ENCODE peak calls at places on chromosomes 3 and 15, in four cellular contexts. W is GM12878, P is K562, A is HepG2. Z is an unnamed sample.
A peak's percentile ranks its signal among the peaks of the same experiment; 100 is the strongest.

GRCh38 chr3:182596673-182597410 is 196.5 kb upstream of the ATP11B start:
- DNase-seq in W (no peak), P (no peak), A (no peak), Z (no peak)

GRCh38 chr15:88509321-88509720 is 37.2 kb downstream of the DET1 start:
- DNase-seq in P (no peak), A (no peak), W (no peak), Z (no peak)

GRCh38 chr3:72135636-72136035 is 350.7 kb upstream of the PROK2 start:
- DNase-seq in W (no peak), A (no peak), P (no peak), Z (no peak)

GRCh38 chr3:72520690-72521308 is 327.4 kb downstream of the SHQ1 start:
- DNase-seq in P (no peak), A (peak; percentile 53), W (no peak), Z (no peak)

GRCh38 chr15:27499191-27499590 is 528.2 kb downstream of the GABRG3 start:
- DNase-seq in P (no peak), A (no peak), W (no peak), Z (no peak)

GRCh38 chr15:66567897-66568296 is 2.1 kb upstream of the LCTL start:
- DNase-seq in W (no peak), A (no peak), P (no peak), Z (no peak)

GRCh38 chr3:142981901-142982773 is 18.7 kb upstream of the PAQR9 start:
- DNase-seq in W (no peak), P (peak; percentile 22), A (no peak), Z (no peak)

GRCh38 chr15:56473017-56473416 is 8.1 kb upstream of the MNS1 start:
- DNase-seq in A (no peak), W (no peak), P (no peak), Z (no peak)

GRCh38 chr15:69891070-69891491 is 206.6 kb downstream of the TLE3 start:
- DNase-seq in P (no peak), W (no peak), A (no peak), Z (no peak)

GRCh38 chr3:17664923-17665322 is 77.5 kb downstream of the TBC1D5 start:
- DNase-seq in A (no peak), W (no peak), P (no peak), Z (no peak)

GRCh38 chr3:171640520-171641412 is 169.5 kb downstream of the PLD1 start:
- DNase-seq in A (peak; percentile 25), P (no peak), W (no peak), Z (no peak)

GRCh38 chr3:157335677-157336076 is 101.0 kb upstream of the PTX3 start:
- DNase-seq in A (no peak), P (no peak), W (no peak), Z (no peak)

GRCh38 chr3:14179795-14180194 is 1.2 kb downstream of the LSM3 start:
- DNase-seq in A (no peak), P (no peak), W (no peak), Z (no peak)

GRCh38 chr3:50251220-50251619 is 15.2 kb downstream of the GNAI2 start:
- DNase-seq in A (no peak), P (peak; percentile 50), W (no peak), Z (no peak)

GRCh38 chr3:122843604-122844003 is 48.7 kb downstream of the SLC49A4 start:
- DNase-seq in A (no peak), W (no peak), P (no peak), Z (no peak)

GRCh38 chr15:52551762-52552161 is 17.1 kb downstream of the ARPP19 start:
- DNase-seq in A (no peak), P (no peak), W (no peak), Z (no peak)

GRCh38 chr15:68241088-68241935 is 11.8 kb upstream of the CLN6 start:
- DNase-seq in P (no peak), W (no peak), A (no peak), Z (no peak)

GRCh38 chr15:99495430-99496301 is 70.1 kb upstream of the MEF2A start:
- DNase-seq in W (no peak), A (peak; percentile 63), P (no peak), Z (no peak)

GRCh38 chr3:97825101-97825500 is 3.3 kb downstream of the CRYBG3 start:
- DNase-seq in P (no peak), W (no peak), A (no peak), Z (no peak)

GRCh38 chr15:68368731-68369435 is 63.1 kb downstream of the ITGA11 start:
- DNase-seq in A (no peak), W (no peak), P (no peak), Z (no peak)

GRCh38 chr15:61545763-61546162 is 316.7 kb upstream of the RORA start:
- DNase-seq in W (no peak), A (no peak), P (no peak), Z (no peak)

DNA sequence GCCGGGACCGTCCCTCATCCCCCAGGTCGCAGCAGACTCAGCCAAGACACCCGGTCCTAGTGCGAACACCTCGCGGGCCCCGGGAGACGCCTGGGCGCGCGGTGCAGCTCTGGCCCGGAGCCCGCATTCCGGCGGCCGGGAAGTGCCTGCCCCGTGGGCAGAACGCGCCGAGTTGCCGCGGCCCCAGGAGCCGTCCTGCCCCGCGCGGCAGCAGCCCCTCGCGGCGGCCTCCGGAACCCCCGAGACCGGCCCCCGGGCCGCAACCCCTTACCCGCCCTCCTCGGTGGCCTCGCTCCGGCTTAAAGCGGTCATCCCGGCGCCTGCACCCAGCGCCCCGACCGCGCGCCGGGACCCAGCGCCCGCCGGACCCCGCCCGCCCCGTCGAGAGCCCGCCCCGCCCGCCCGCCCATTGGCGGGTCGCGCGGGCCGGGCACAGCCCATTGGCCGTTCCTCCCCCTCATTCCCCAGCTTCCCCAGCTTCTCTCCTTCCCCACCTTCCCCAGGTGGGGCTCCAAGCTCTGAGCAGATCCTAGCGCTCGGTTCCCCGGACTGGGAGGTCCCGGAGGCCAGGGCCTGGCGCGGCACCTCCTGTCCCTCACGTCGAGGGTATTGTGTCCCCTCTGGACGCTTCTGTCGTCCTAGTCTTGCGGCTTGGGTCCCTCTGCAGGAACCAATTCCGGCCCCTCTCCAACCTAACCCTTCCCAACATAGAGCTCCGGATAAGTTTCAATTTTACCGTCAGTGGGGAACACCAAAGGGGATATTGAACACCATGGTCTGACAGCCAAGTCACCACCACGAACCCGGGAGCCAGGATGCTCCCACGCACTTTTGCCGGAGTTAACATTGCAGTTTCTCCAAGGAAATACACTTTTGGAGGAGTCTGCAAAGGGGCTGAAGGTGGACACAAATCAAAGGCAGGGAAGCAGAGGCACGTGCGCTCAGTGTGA is at the start of gene GRAMD2A:
- DNase-seq in A (no peak), W (no peak), P (no peak), Z (no peak)
- TF ChIP-seq FOXK2 in A (no peak), W (no peak), P (no peak), Z (no peak)

GRCh38 chr3:65902304-65902793 is 136.4 kb downstream of the MAGI1 start:
- DNase-seq in W (no peak), P (no peak), A (no peak), Z (peak; percentile 28)
- TF ChIP-seq SP1 in W (no peak), P (no peak), A (no peak), Z (no peak)

GRCh38 chr3:187165144-187165543 is 25.8 kb upstream of the RPL39L start:
- DNase-seq in P (peak; percentile 66), A (peak; percentile 58), W (no peak), Z (peak; percentile 51)
- TF ChIP-seq TARDBP in P (no peak), A (no peak), W (no peak), Z (no peak)

DNA sequence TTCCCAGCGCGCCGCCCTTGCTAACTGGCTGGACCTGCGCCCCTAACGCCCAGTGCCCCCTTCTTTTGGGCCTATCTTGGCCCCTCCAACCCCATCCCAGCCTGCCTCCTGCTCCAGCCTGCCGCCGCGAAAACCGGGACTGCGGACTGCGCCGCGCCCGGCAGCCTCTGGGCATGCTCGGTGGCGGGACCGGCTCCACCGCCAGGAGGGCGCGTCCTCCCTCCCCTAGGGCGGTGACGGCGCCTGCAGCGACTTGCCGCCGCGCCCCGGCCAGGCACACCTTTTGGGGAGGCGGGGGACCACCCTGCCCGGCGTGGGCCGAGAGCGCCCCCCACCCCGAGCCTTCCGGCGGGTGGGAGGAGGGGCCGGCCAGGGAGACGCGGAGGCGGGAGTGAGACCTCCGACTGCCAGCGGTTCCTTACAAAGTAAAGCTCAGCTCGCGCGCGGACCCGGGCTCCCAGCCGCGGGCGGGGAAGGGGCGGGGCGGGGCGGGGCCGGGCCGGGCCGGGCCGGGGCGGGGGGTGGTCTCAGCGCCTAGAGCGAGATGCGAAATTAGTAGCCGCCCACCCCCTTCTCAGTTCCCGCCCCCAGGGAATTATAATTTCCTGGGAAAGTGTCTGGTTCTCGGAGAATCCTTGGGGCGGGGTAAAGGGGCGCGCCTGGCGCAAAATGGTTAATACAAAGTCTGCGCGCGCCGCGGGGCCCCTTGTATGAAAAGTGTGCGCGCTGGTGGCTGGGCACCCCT is 225.0 kb upstream of the IL12A start:
- DNase-seq in A (no peak), P (peak; percentile 68), W (no peak), Z (peak; percentile 79)
- TF ChIP-seq FOXK2 in A (no peak), P (no peak), W (no peak), Z (no peak)

GRCh38 chr3:109132801-109133473 is 3.6 kb upstream of the C3orf85 start:
- DNase-seq in P (no peak), A (no peak), W (no peak), Z (no peak)

GRCh38 chr3:109131276-109131675 is 5.2 kb upstream of the C3orf85 start:
- DNase-seq in A (no peak), P (no peak), W (no peak), Z (no peak)

GRCh38 chr3:109122690-109123089 is 4.8 kb upstream of the MORC1 start:
- DNase-seq in W (no peak), P (no peak), A (no peak), Z (no peak)

GRCh38 chr3:109125902-109126301 is 8.0 kb upstream of the MORC1 start:
- DNase-seq in A (no peak), W (no peak), P (no peak), Z (no peak)

DNA sequence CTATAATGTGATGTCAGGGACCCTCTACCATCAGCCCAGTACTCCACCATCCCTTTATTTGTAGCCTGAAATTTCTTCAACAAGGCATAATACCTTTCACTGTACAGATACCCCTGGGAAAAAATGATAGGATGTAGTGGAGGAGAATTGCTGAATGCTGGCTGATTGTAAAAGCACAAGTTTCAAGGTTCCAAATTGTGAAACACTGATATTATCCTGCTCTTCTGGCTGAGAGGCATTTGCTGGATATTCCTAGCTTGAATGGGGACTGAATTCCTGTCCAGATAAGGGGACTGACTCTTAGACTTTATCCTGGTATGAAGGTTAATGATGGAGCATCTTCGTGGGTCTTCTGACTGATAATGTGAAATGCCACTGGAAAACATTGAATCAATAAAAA is 9.0 kb upstream of the C3orf85 start:
- DNase-seq in P (no peak), W (no peak), A (no peak), Z (no peak)
- TF ChIP-seq SP1 in P (no peak), W (no peak), A (no peak), Z (no peak)

DNA sequence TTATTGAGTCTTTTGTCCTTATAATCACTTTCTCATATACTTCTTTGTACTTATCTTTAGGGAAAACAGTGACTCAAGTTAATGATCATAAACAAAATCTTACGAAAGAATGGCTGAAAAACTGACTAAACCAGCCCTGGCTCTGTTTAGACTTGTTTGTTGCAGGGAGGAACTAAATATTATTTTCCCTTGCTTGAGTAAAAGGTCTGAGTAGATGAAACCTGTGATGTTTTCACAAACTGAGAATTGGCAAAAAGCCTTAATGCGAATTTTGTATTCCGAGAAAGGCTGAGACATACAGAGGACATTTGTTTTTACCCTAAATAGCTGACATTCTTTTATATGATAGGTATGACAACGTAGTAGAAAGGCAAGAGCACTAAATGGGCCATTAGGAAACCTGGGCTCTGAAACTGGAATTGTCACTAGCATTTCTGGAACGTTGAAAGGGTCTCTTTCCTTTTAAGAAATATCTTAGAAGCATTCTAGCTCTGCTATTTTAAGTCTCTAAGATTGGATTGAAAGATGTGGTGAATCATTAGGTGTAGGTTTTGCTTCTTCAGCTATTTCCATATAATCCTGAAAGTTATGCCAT is 18.2 kb upstream of the CLDN16 start:
- DNase-seq in P (no peak), W (no peak), A (no peak), Z (no peak)
- TF ChIP-seq TARDBP in P (no peak), W (no peak), A (no peak), Z (no peak)

GRCh38 chr3:103009609-103010008 is 574.8 kb downstream of the ZPLD1 start:
- DNase-seq in W (no peak), A (no peak), P (no peak), Z (no peak)
- TF ChIP-seq FOXK2 in W (no peak), A (no peak), P (no peak), Z (no peak)